ENCODE peak calls at places on chromosome 4, in ten cellular contexts. H is HFF-Myc, M is Right ventricle myocardium inferior, I is testis, V is Kasumi-1, K is AG10803, J is endothelial cell, A is ecto neural progenitor cell, G is mammary epithelial cell, U is HT1080. Q is an unnamed sample.

GRCh38 chr4:54513231-54513630 is 144.5 kb upstream of the KIT start:
- DNase-seq in J (no peak), A (no peak), I (no peak), M (no peak), V (no peak), H (peak), U (peak), K (peak), G (peak), Q (no peak)

GRCh38 chr4:3201718-3202702 is 46.9 kb upstream of the MSANTD1 start:
- DNase-seq in G (no peak), K (peak), M (no peak), U (peak), I (peak), H (no peak), V (peak), A (no peak), J (no peak), Q (no peak)

GRCh38 chr4:28948501-28948900 is 1771.7 kb upstream of the PCDH7 start:
- DNase-seq in G (no peak), J (no peak), V (no peak), K (no peak), U (no peak), M (no peak), I (no peak), H (no peak), A (no peak), Q (no peak)

GRCh38 chr4:105767579-105767978 is 59.0 kb downstream of the GSTCD start:
- DNase-seq in H (no peak), G (peak), U (no peak), V (no peak), K (no peak), I (no peak), M (no peak), J (no peak), A (no peak), Q (no peak)

GRCh38 chr4:108834787-108835384 is 72.0 kb upstream of the ETNPPL start:
- DNase-seq in U (peak), K (peak), H (peak), M (no peak), V (peak), A (no peak), G (peak), I (no peak), J (no peak), Q (no peak)

GRCh38 chr4:156977435-156978160 is 6.0 kb upstream of the PDGFC start:
- DNase-seq in K (peak), I (no peak), H (peak), V (no peak), M (no peak), J (no peak), A (no peak), U (peak), G (peak), Q (no peak)

GRCh38 chr4:139887962-139888735 is 222.5 kb downstream of the MGST2 start:
- DNase-seq in J (no peak), I (no peak), H (no peak), G (peak), K (no peak), M (no peak), A (no peak), U (peak), V (no peak), Q (no peak)

GRCh38 chr4:55592014-55592413 is at the start of gene PDCL2:
- DNase-seq in V (no peak), I (peak), M (peak), U (no peak), A (no peak), K (no peak), H (no peak), J (no peak), G (no peak), Q (no peak)

GRCh38 chr4:161663844-161664243 is 500.0 kb downstream of the FSTL5 start:
- DNase-seq in V (no peak), M (no peak), A (no peak), J (no peak), G (no peak), H (no peak), U (no peak), K (no peak), I (no peak), Q (no peak)

GRCh38 chr4:55393461-55394320 is 2.1 kb upstream of the TMEM165 start:
- DNase-seq in U (peak), K (peak), M (no peak), V (no peak), A (no peak), H (no peak), J (no peak), I (no peak), G (no peak), Q (peak)

GRCh38 chr4:7045961-7046921 is 3.1 kb downstream of the TADA2B start:
- DNase-seq in J (no peak), K (peak), A (no peak), I (no peak), V (no peak), G (no peak), M (no peak), U (no peak), H (no peak), Q (no peak)

GRCh38 chr4:171390626-171391025 is 422.6 kb upstream of the GALNTL6 start:
- DNase-seq in U (no peak), M (no peak), I (no peak), J (no peak), G (no peak), A (no peak), H (no peak), V (no peak), K (no peak), Q (no peak)

GRCh38 chr4:156103306-156103705 is 149.6 kb upstream of the CTSO start:
- DNase-seq in I (no peak), K (peak), G (no peak), M (no peak), U (no peak), H (no peak), A (no peak), J (no peak), V (no peak), Q (no peak)

GRCh38 chr4:124903995-124904722 is 191.6 kb upstream of the ANKRD50 start:
- DNase-seq in V (peak), J (no peak), U (peak), H (peak), M (no peak), G (peak), K (peak), A (no peak), I (no peak), Q (no peak)

GRCh38 chr4:139642364-139642763 is 23.3 kb upstream of the MGST2 start:
- DNase-seq in M (no peak), G (peak), I (no peak), A (no peak), V (no peak), H (no peak), U (no peak), J (no peak), K (peak), Q (no peak)

GRCh38 chr4:128517739-128518510 is 230.3 kb upstream of the PGRMC2 start:
- DNase-seq in M (peak), I (peak), J (no peak), U (peak), H (peak), G (peak), V (peak), A (no peak), K (peak), Q (no peak)

GRCh38 chr4:86942185-86942666 is 7.4 kb downstream of the AFF1 start:
- DNase-seq in M (no peak), G (no peak), I (no peak), J (no peak), V (no peak), K (no peak), H (no peak), A (no peak), U (no peak), Q (no peak)

GRCh38 chr4:99998062-99998880 is 48.2 kb upstream of the H2AZ1 start:
- DNase-seq in J (no peak), M (no peak), V (peak), A (no peak), K (peak), I (no peak), G (peak), H (no peak), U (peak), Q (no peak)

GRCh38 chr4:1278336-1278670 is 11.4 kb upstream of the MAEA start:
- DNase-seq in K (no peak), M (no peak), U (peak), J (no peak), H (no peak), A (no peak), I (no peak), V (no peak), G (peak), Q (no peak)

GRCh38 chr4:154741131-154741530 is 2.7 kb upstream of the LRAT start:
- DNase-seq in H (no peak), I (no peak), M (no peak), V (no peak), K (no peak), J (no peak), A (no peak), U (no peak), G (no peak), Q (no peak)

GRCh38 chr4:99207911-99208718 is 10.9 kb downstream of the ADH6 start:
- DNase-seq in J (no peak), M (no peak), I (no peak), A (no peak), G (no peak), U (no peak), K (peak), H (no peak), V (no peak), Q (no peak)

GRCh38 chr4:139279723-139280620 is at the start of gene MGARP:
- DNase-seq in H (no peak), J (peak), G (peak), M (peak), K (no peak), V (no peak), I (peak), U (no peak), A (peak), Q (peak)

GRCh38 chr4:25177147-25177546 is 16.9 kb upstream of the SEPSECS start:
- DNase-seq in M (no peak), U (no peak), H (no peak), G (no peak), I (no peak), K (no peak), V (no peak), A (no peak), J (no peak), Q (no peak)

GRCh38 chr4:40621592-40622512 is 7.8 kb downstream of the RBM47 start:
- DNase-seq in I (peak), K (peak), J (no peak), A (no peak), U (peak), M (peak), V (peak), G (peak), H (peak), Q (no peak)

GRCh38 chr4:77930154-77930553 is 67.5 kb downstream of the MRPL1 start:
- DNase-seq in G (no peak), I (no peak), A (no peak), J (no peak), U (no peak), K (no peak), V (no peak), M (no peak), H (no peak), Q (no peak)

GRCh38 chr4:74444891-74445642 is at the start of gene AREG:
- DNase-seq in I (peak), M (peak), G (peak), H (peak), J (peak), V (peak), A (peak), U (peak), K (peak), Q (peak)

GRCh38 chr4:7156273-7157139 is 35.8 kb upstream of the SORCS2 start:
- DNase-seq in V (no peak), J (peak), A (peak), K (peak), H (no peak), M (peak), I (peak), U (no peak), G (no peak), Q (no peak)

GRCh38 chr4:113467581-113467980 is 294.0 kb downstream of the CAMK2D start:
- DNase-seq in M (no peak), G (peak), K (peak), U (peak), J (no peak), I (no peak), A (no peak), H (no peak), V (no peak), Q (no peak)

GRCh38 chr4:183790661-183791060 is 114.4 kb upstream of the STOX2 start:
- DNase-seq in K (no peak), V (no peak), H (no peak), G (no peak), I (no peak), M (no peak), A (no peak), U (no peak), J (no peak), Q (no peak)